ENCODE peak calls at places on chromosomes 3 and 15, in nine cellular contexts. One of them, this sample, is unnamed.

GRCh38 chr3:58137306-58137705 is 73.5 kb downstream of the DNASE1L3 start:
- DNase-seq in epithelial cell of proximal tubule: no peak
- DNase-seq in HT-29: no peak
- DNase-seq in esophagus squamous epithelium: no peak
- DNase-seq in RCC 7860: no peak
- DNase-seq in Daoy: no peak
- DNase-seq in activated CD8-positive, alpha-beta memory T cell treated with anti-CD3 and anti-CD28 coated beads for 48 hours: no peak
- DNase-seq in HTR-8/SVneo: no peak
- DNase-seq in stimulated activated CD8-positive, alpha-beta memory T cell treated with anti-CD3 and anti-CD28 coated beads, Interleukin-4, amount 100 ng/mL, for 1 hour: no peak
- DNase-seq in this sample: no peak

GRCh38 chr15:60912984-60913697 is 316.0 kb downstream of the RORA start:
- DNase-seq in HT-29: no peak
- DNase-seq in activated CD8-positive, alpha-beta memory T cell treated with anti-CD3 and anti-CD28 coated beads for 48 hours: no peak
- DNase-seq in HTR-8/SVneo: no peak
- DNase-seq in esophagus squamous epithelium: no peak
- DNase-seq in epithelial cell of proximal tubule: peak
- DNase-seq in RCC 7860: no peak
- DNase-seq in stimulated activated CD8-positive, alpha-beta memory T cell treated with anti-CD3 and anti-CD28 coated beads, Interleukin-4, amount 100 ng/mL, for 1 hour: no peak
- DNase-seq in Daoy: no peak
- DNase-seq in this sample: no peak

GRCh38 chr3:194586839-194587238 is 46.4 kb downstream of the TMEM44 start:
- DNase-seq in HT-29: no peak
- DNase-seq in epithelial cell of proximal tubule: no peak
- DNase-seq in Daoy: peak
- DNase-seq in RCC 7860: peak
- DNase-seq in HTR-8/SVneo: no peak
- DNase-seq in stimulated activated CD8-positive, alpha-beta memory T cell treated with anti-CD3 and anti-CD28 coated beads, Interleukin-4, amount 100 ng/mL, for 1 hour: no peak
- DNase-seq in activated CD8-positive, alpha-beta memory T cell treated with anti-CD3 and anti-CD28 coated beads for 48 hours: no peak
- DNase-seq in esophagus squamous epithelium: no peak
- DNase-seq in this sample: peak

GRCh38 chr15:43492673-43493601 is at the start of gene TP53BP1:
- DNase-seq in HTR-8/SVneo: peak
- DNase-seq in HT-29: peak
- DNase-seq in Daoy: peak
- DNase-seq in stimulated activated CD8-positive, alpha-beta memory T cell treated with anti-CD3 and anti-CD28 coated beads, Interleukin-4, amount 100 ng/mL, for 1 hour: peak
- DNase-seq in RCC 7860: peak
- DNase-seq in epithelial cell of proximal tubule: peak
- DNase-seq in activated CD8-positive, alpha-beta memory T cell treated with anti-CD3 and anti-CD28 coated beads for 48 hours: peak
- DNase-seq in esophagus squamous epithelium: peak
- DNase-seq in this sample: peak

GRCh38 chr15:43100971-43101370 is 4.9 kb downstream of the UBR1 start:
- DNase-seq in Daoy: no peak
- DNase-seq in stimulated activated CD8-positive, alpha-beta memory T cell treated with anti-CD3 and anti-CD28 coated beads, Interleukin-4, amount 100 ng/mL, for 1 hour: no peak
- DNase-seq in RCC 7860: no peak
- DNase-seq in esophagus squamous epithelium: no peak
- DNase-seq in activated CD8-positive, alpha-beta memory T cell treated with anti-CD3 and anti-CD28 coated beads for 48 hours: no peak
- DNase-seq in epithelial cell of proximal tubule: no peak
- DNase-seq in HT-29: no peak
- DNase-seq in HTR-8/SVneo: no peak
- DNase-seq in this sample: no peak

GRCh38 chr3:50372349-50372748 is 13.0 kb upstream of the TMEM115 start:
- DNase-seq in stimulated activated CD8-positive, alpha-beta memory T cell treated with anti-CD3 and anti-CD28 coated beads, Interleukin-4, amount 100 ng/mL, for 1 hour: no peak
- DNase-seq in HTR-8/SVneo: no peak
- DNase-seq in HT-29: no peak
- DNase-seq in epithelial cell of proximal tubule: no peak
- DNase-seq in Daoy: no peak
- DNase-seq in activated CD8-positive, alpha-beta memory T cell treated with anti-CD3 and anti-CD28 coated beads for 48 hours: no peak
- DNase-seq in esophagus squamous epithelium: no peak
- DNase-seq in RCC 7860: no peak
- DNase-seq in this sample: no peak

GRCh38 chr15:65980824-65981456 is 111.6 kb downstream of the RAB11A start:
- DNase-seq in epithelial cell of proximal tubule: peak
- DNase-seq in activated CD8-positive, alpha-beta memory T cell treated with anti-CD3 and anti-CD28 coated beads for 48 hours: no peak
- DNase-seq in esophagus squamous epithelium: no peak
- DNase-seq in Daoy: peak
- DNase-seq in RCC 7860: peak
- DNase-seq in stimulated activated CD8-positive, alpha-beta memory T cell treated with anti-CD3 and anti-CD28 coated beads, Interleukin-4, amount 100 ng/mL, for 1 hour: no peak
- DNase-seq in HT-29: peak
- DNase-seq in HTR-8/SVneo: peak
- DNase-seq in this sample: peak

GRCh38 chr3:110608566-110608965 is 463.1 kb upstream of the NECTIN3 start:
- DNase-seq in HT-29: no peak
- DNase-seq in stimulated activated CD8-positive, alpha-beta memory T cell treated with anti-CD3 and anti-CD28 coated beads, Interleukin-4, amount 100 ng/mL, for 1 hour: no peak
- DNase-seq in HTR-8/SVneo: no peak
- DNase-seq in epithelial cell of proximal tubule: no peak
- DNase-seq in RCC 7860: no peak
- DNase-seq in esophagus squamous epithelium: no peak
- DNase-seq in activated CD8-positive, alpha-beta memory T cell treated with anti-CD3 and anti-CD28 coated beads for 48 hours: no peak
- DNase-seq in Daoy: no peak
- DNase-seq in this sample: no peak